ENCODE peak calls at places on chromosomes 4 and X, in seven cellular contexts. O is mucosa of descending colon; P is CD8-positive, alpha-beta memory T cell; W is endodermal cell; E is ovary; I is H9; T is effector memory CD4-positive, alpha-beta T cell. Z is an unnamed sample. For H3K9me3, the result is how much of the 10 kb centered on the place peaks cover.

GRCh38 chr4:77156912-77157858 is at the start of gene CCNG2:
- DNase-seq in I (peak), E (peak), P (peak), T (peak), O (peak), W (peak), Z (peak)

GRCh38 chr4:137610960-137611359 is 78.7 kb upstream of the PCDH18 start:
- DNase-seq in T (no peak), O (no peak), W (peak), P (no peak), I (peak), E (no peak), Z (no peak)

GRCh38 chrX:154486396-154487207 is at the start of gene UBL4A:
- DNase-seq in O (peak), E (peak), T (peak), W (peak), I (peak), P (peak), Z (peak)

GRCh38 chr4:74156521-74156920 is 1.4 kb upstream of the MTHFD2L start:
- DNase-seq in O (no peak), W (no peak), E (no peak), I (no peak), T (no peak), P (no peak), Z (no peak)

GRCh38 chrX:135596495-135596894 is 76.0 kb downstream of the INTS6L start:
- DNase-seq in W (peak), E (no peak), I (peak), P (peak), T (no peak), O (no peak), Z (peak)

GRCh38 chr4:170089274-170089742 is 448 bp downstream of the AADAT start:
- DNase-seq in E (no peak), P (no peak), O (no peak), T (no peak), I (peak), W (peak), Z (no peak)

GRCh38 chrX:110853610-110854009 is 58.0 kb upstream of the CHRDL1 start:
- DNase-seq in I (peak), T (no peak), W (peak), P (no peak), O (no peak), E (no peak), Z (no peak)

GRCh38 chrX:29726811-29727210 is 488.6 kb upstream of the MAGEB2 start:
- DNase-seq in W (no peak), I (no peak), P (no peak), T (no peak), E (no peak), O (no peak), Z (no peak)

GRCh38 chrX:111759676-111760075 is 78.7 kb downstream of the ALG13 start:
- DNase-seq in T (no peak), O (no peak), I (no peak), E (no peak), W (no peak), P (no peak), Z (no peak)

GRCh38 chrX:77167993-77168392 is 279.2 kb upstream of the FGF16 start:
- DNase-seq in I (no peak), O (no peak), E (no peak), W (no peak), T (no peak), P (no peak), Z (no peak)

GRCh38 chrX:77160301-77160700 is 286.9 kb upstream of the FGF16 start:
- DNase-seq in W (peak), O (no peak), P (no peak), E (no peak), I (peak), T (no peak), Z (no peak)

GRCh38 chrX:77162777-77163176 is 284.4 kb upstream of the FGF16 start:
- DNase-seq in E (no peak), W (no peak), O (no peak), T (no peak), I (no peak), P (no peak), Z (no peak)
- H3K9me3 ChIP-seq in E (under half), W (under half), O (under half), T (under half), I (under half), P (under half), Z (under half)

GRCh38 chr4:40303751-40304150 is 31.4 kb upstream of the CHRNA9 start:
- DNase-seq in P (no peak), T (no peak), W (no peak), I (no peak), O (no peak), E (no peak), Z (no peak)
- H3K9me3 ChIP-seq in P (under half), T (under half), W (under half), I (under half), O (under half), E (under half), Z (under half)

GRCh38 chrX:13607996-13608365 is 38.6 kb downstream of the EGFL6 start:
- DNase-seq in W (peak), O (no peak), E (no peak), P (no peak), I (no peak), T (no peak), Z (no peak)

GRCh38 chrX:13607356-13607995 is 38.1 kb downstream of the EGFL6 start:
- DNase-seq in P (no peak), T (no peak), W (no peak), E (no peak), O (no peak), I (no peak), Z (no peak)

DNA sequence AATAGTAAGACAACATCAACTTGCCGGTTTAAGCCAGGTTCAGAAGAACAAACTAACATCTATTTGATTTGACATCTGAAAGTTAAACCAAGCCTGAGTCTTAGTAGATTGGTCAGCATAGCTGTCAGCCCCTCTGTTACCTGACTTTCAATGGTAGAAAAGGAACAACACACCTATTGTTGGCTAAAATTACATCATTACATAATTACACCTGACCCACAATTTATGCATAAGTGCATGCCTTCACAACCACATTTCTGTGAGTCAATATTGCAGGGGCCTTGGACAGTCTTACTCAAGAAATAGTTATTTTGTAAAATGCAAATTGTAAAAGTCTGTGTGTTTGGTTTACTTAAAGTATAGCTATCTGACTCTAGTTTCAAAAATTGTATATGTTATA is 36.2 kb downstream of the EGFL6 start:
- DNase-seq in I (no peak), W (no peak), P (no peak), E (no peak), O (no peak), T (no peak), Z (no peak)
- H3K9me3 ChIP-seq in I (under half), W (under half), P (under half), E (under half), O (under half), T (under half), Z (under half)

GRCh38 chrX:635428-636192 is 5.0 kb downstream of the SHOX start:
- DNase-seq in E (no peak), O (no peak), W (peak), T (no peak), P (no peak), I (peak), Z (no peak)
- H3K9me3 ChIP-seq in E (under half), O (under half), W (under half), T (under half), P (under half), I (under half), Z (under half)

Z was measured in T-helper 17 cell.